ENCODE peak calls at places on chromosomes 3 and 15, in four cellular contexts. L is dorsolateral prefrontal cortex, S is astrocyte, H is K562. V is an unnamed sample.

GRCh38 chr3:11495948-11496557 is 147.7 kb downstream of the VGLL4 start:
- DNase-seq in H (no peak), L (no peak), S (peak), V (no peak)

GRCh38 chr3:52777959-52778805 is 783 bp downstream of the ITIH1 start:
- DNase-seq in L (no peak), S (no peak), H (no peak), V (no peak)

GRCh38 chr3:190404715-190405114 is 16.8 kb downstream of the CLDN16 start:
- DNase-seq in H (no peak), L (no peak), S (no peak), V (no peak)

GRCh38 chr3:122893754-122894668 is 99.1 kb downstream of the SLC49A4 start:
- DNase-seq in S (no peak), L (no peak), H (no peak), V (peak)

GRCh38 chr3:150359381-150359780 is 48.7 kb upstream of the TSC22D2 start:
- DNase-seq in H (no peak), L (no peak), S (no peak), V (no peak)

GRCh38 chr3:177731644-177732268 is 534.5 kb upstream of the TBL1XR1 start:
- DNase-seq in H (no peak), S (peak), L (no peak), V (peak)

GRCh38 chr15:63219196-63219719 is 29.9 kb downstream of the RAB8B start:
- DNase-seq in L (no peak), H (no peak), S (no peak), V (no peak)

GRCh38 chr3:128878556-128879124 is 780 bp upstream of the ACAD9 start:
- DNase-seq in L (no peak), H (peak), S (peak), V (peak)

DNA sequence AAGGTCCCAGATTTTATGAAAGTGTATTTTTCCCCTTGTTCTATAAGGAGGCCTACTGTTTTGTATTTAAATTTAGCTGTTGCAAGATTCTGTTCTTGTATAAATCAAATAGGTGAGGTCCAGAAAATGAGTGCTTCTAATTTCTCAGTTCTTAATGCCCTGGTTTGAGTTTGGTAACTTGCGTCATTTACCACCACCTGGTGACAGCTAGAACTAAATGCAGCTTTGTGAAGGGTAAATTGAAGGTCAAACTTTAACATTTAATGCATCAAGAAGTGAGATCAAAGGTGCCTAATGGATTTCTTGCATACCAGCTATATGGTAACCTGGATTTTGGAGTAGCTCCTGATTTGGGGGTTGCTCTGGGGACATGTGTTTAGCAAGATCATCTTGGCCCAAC is 50.7 kb upstream of the POLR2M start:
- DNase-seq in H (no peak), S (no peak), L (no peak), V (no peak)
- TF ChIP-seq CTCF in H (no peak), S (no peak), L (peak), V (no peak)

GRCh38 chr3:119492128-119492527 is 6.2 kb upstream of the TIMMDC1 start:
- DNase-seq in H (no peak), L (no peak), S (no peak), V (no peak)

GRCh38 chr3:119492810-119493209 is 5.5 kb upstream of the TIMMDC1 start:
- DNase-seq in L (no peak), S (no peak), H (no peak), V (no peak)

GRCh38 chr3:119485563-119485962 is 12.8 kb upstream of the TIMMDC1 start:
- DNase-seq in H (no peak), S (no peak), L (no peak), V (no peak)

GRCh38 chr3:119494597-119494996 is 3.8 kb upstream of the TIMMDC1 start:
- DNase-seq in S (no peak), L (no peak), H (no peak), V (no peak)

GRCh38 chr3:119490153-119490552 is 8.2 kb upstream of the TIMMDC1 start:
- DNase-seq in L (no peak), H (no peak), S (no peak), V (no peak)
- TF ChIP-seq CTCF in L (no peak), H (no peak), S (no peak), V (no peak)

DNA sequence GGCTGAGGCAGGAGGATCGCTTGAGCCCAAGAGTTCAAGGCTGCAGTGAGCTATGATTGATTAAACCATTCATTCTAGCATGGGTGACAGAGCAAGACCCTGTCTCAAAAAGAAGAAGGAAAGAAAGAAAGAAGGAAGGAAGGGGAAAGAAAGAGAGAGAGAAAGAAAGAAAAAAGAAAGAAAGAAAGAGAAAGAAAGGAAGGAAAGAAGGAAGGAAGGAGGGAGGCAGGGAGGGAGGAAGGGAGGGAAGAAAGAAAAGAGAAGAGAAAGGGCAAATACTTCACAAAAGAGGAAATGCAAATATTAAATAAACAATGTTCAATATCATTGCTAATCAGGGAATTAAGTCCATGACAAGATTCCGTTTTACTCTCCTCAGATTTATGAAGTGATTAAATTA is 4.0 kb upstream of the KIF7 start:
- DNase-seq in H (no peak), S (no peak), L (no peak), V (no peak)
- TF ChIP-seq CTCF in H (no peak), S (no peak), L (no peak), V (no peak)

GRCh38 chr3:181326637-181327223 is 337.2 kb upstream of the DNAJC19 start:
- DNase-seq in L (no peak), H (peak), S (peak), V (no peak)
- TF ChIP-seq CTCF in L (peak), H (no peak), S (peak), V (peak)

GRCh38 chr15:69163124-69163669 is 2.8 kb downstream of the GLCE start:
- DNase-seq in H (peak), S (no peak), L (no peak), V (no peak)

GRCh38 chr15:69161878-69162213 is 1.4 kb downstream of the GLCE start:
- DNase-seq in H (no peak), L (no peak), S (no peak), V (no peak)

GRCh38 chr15:69159805-69160140 is 662 bp upstream of the GLCE start:
- DNase-seq in S (no peak), L (no peak), H (no peak), V (no peak)

GRCh38 chr15:69160141-69160975 is at the start of gene GLCE:
- DNase-seq in S (peak), H (peak), L (peak), V (peak)

GRCh38 chr15:69160976-69161877 is 792 bp downstream of the GLCE start:
- DNase-seq in L (peak), H (peak), S (no peak), V (no peak)
- TF ChIP-seq CTCF in L (peak), H (peak), S (peak), V (peak)

DNA sequence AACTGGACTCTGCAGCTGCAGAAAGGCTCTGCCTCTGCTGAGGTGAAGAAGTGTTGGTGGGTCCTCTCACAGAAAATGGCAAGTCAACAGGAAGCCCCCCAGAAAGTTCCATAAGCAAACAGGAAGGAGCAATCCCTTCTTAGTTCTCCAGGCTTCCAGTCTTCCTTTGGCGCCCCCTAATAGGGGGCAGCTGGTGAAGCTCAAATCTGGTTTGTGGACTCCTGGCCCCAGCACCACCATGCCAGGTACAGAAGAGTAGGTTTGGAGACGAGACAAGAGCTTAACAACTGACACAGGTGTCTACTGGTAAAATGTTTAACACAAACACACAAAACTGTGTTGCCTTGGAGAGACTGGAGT is 35.5 kb downstream of the LEO1 start:
- DNase-seq in L (no peak), S (no peak), H (peak), V (no peak)
- TF ChIP-seq CTCF in L (no peak), S (no peak), H (no peak), V (no peak)

DNA sequence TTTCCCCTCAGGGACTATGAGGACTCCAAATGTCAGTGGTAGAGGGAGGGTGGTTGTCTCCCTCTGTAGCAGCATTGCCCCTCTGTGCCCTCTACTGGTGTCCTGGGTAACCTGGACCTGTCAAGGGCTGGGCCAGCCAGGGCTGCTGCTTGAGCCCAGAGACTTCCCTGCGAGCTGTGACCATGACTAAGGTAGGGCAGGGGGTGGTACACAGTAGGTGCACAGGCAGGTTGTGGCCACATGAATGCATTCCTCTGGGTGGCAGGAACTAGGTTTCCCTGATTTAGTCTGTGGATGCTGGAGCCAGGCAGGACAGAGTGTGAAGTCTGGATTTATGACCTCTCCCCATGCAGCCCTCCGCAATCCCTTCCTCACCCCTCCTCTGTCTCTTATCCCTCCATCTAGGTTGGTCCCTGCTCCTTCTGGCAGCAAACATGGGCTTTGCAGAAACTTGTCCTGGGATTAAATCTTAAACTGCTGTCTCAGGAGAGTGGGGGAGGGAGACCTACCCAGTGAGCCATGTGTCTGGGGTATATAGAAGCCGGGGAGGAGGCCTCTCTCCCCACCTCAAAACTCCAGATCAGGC is 8.7 kb upstream of the SEMA3F start:
- DNase-seq in H (no peak), L (no peak), S (no peak), V (no peak)
- TF ChIP-seq CTCF in H (no peak), L (no peak), S (no peak), V (no peak)

GRCh38 chr3:2158828-2159227 is 60.2 kb downstream of the CNTN4 start:
- DNase-seq in L (no peak), H (no peak), S (no peak), V (no peak)

GRCh38 chr3:2150576-2150975 is 51.9 kb downstream of the CNTN4 start:
- DNase-seq in L (no peak), H (no peak), S (peak), V (no peak)

GRCh38 chr3:2153047-2153446 is 54.4 kb downstream of the CNTN4 start:
- DNase-seq in H (no peak), L (no peak), S (no peak), V (no peak)

GRCh38 chr3:2154596-2154995 is 55.9 kb downstream of the CNTN4 start:
- DNase-seq in S (no peak), L (no peak), H (no peak), V (no peak)

GRCh38 chr3:2156244-2156847 is 57.7 kb downstream of the CNTN4 start:
- DNase-seq in S (no peak), L (no peak), H (peak), V (no peak)
- TF ChIP-seq CTCF in S (peak), L (peak), H (peak), V (no peak)

DNA sequence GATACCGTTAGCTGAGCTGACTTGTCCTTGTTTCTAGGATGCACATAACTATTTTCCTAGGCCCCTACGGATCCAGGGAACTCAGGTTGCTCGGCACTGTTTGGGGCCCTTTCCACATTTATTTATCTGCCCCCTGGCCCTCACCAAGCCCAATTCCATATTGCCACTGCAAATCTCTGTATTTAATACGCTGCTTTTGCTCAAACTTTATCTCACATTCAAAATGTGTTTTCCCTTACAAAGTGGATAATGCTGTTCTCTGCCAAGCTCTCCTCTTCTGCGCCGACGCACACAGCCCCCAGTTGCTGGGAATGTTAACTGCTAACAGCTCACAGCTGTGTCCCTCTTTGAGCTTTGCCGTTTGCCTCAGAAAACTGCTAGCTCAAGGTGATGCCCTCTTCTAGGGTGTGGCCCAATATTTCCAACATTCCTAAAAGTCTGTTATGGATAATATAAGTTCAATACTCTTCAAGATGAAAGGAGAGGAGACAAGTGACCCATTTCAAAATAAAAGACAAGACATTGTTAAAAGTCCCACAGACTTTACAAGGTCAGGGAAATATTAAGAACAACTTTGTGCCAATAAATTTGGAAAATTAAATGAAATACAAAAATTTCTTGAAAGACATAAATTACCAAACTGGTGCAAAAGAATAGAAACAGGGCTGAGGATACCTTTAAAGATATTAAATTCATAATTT is 12.5 kb upstream of the FBN1 start:
- DNase-seq in S (no peak), L (no peak), H (no peak), V (no peak)
- TF ChIP-seq CTCF in S (no peak), L (no peak), H (no peak), V (no peak)

V was measured in AG09319.